ENCODE peak calls at places on chromosomes 3 and 15, in four cellular contexts. Z, F, R and S are unnamed samples. For H3K4me1 and H3K9me3, the result is how much of the 10 kb centered on the place peaks cover.

GRCh38 chr3:185549651-185550111 is 2.7 kb downstream of the LIPH start:
- DNase-seq in Z (no peak), F (no peak), R (no peak), S (no peak)

GRCh38 chr3:98350082-98350481 is 3.6 kb upstream of the OR5K4 start:
- DNase-seq in Z (no peak), R (no peak), F (no peak), S (no peak)

GRCh38 chr15:73897441-73898261 is 24.3 kb downstream of the TBC1D21 start:
- DNase-seq in Z (peak), R (peak), F (peak), S (peak)

GRCh38 chr3:118544458-118544857 is 490.2 kb downstream of the IGSF11 start:
- DNase-seq in Z (peak), F (no peak), R (no peak), S (no peak)

GRCh38 chr15:78944669-78945407 is at the start of gene CTSH:
- DNase-seq in Z (peak), F (peak), R (peak), S (peak)

GRCh38 chr3:113534365-113534764 is 2.0 kb downstream of the SIDT1 start:
- DNase-seq in R (no peak), F (no peak), Z (no peak), S (peak)

GRCh38 chr3:181103605-181104004 is 114.1 kb upstream of the DNAJC19 start:
- DNase-seq in F (no peak), Z (peak), R (peak), S (no peak)

GRCh38 chr3:51955175-51955892 is at the start of gene GPR62:
- DNase-seq in Z (no peak), F (no peak), R (no peak), S (no peak)

GRCh38 chr3:136925425-136926190 is 32.2 kb upstream of the IL20RB start:
- DNase-seq in Z (no peak), F (no peak), R (no peak), S (no peak)

GRCh38 chr3:62167566-62168262 is 205.6 kb downstream of the FEZF2 start:
- DNase-seq in R (no peak), F (no peak), Z (peak), S (no peak)

GRCh38 chr3:148643389-148643840 is 54.3 kb upstream of the AGTR1 start:
- DNase-seq in F (no peak), Z (peak), R (no peak), S (no peak)

GRCh38 chr15:48966595-48967301 is 3.0 kb upstream of the SHC4 start:
- DNase-seq in R (no peak), F (no peak), Z (peak), S (peak)

GRCh38 chr3:49092948-49093852 is 671 bp downstream of the QRICH1 start:
- DNase-seq in Z (peak), F (peak), R (peak), S (peak)

GRCh38 chr3:45381168-45381852 is 7.1 kb upstream of the LARS2 start:
- DNase-seq in Z (no peak), R (no peak), F (no peak), S (no peak)

GRCh38 chr15:48096813-48097212 is 24.0 kb upstream of the SLC24A5 start:
- DNase-seq in F (no peak), Z (peak), R (no peak), S (no peak)

GRCh38 chr15:77032052-77032646 is 37.2 kb downstream of the PSTPIP1 start:
- DNase-seq in Z (no peak), F (peak), R (peak), S (no peak)

GRCh38 chr3:127628788-127629456 is at the start of gene PODXL2:
- DNase-seq in F (peak), Z (peak), R (peak), S (peak)

GRCh38 chr3:47961815-47962606 is 54.2 kb downstream of the MAP4 start:
- DNase-seq in R (peak), F (no peak), Z (peak), S (peak)

GRCh38 chr15:80431635-80432034 is 27.5 kb downstream of the ARNT2 start:
- DNase-seq in R (no peak), F (no peak), Z (no peak), S (no peak)

GRCh38 chr15:85500729-85501128 is 120.3 kb downstream of the AKAP13 start:
- DNase-seq in R (no peak), F (no peak), Z (no peak), S (no peak)

GRCh38 chr3:42575137-42575741 is 6.5 kb downstream of the SEC22C start:
- DNase-seq in Z (no peak), F (no peak), R (no peak), S (no peak)

GRCh38 chr3:106829206-106829605 is 548.0 kb upstream of the CCDC54 start:
- DNase-seq in R (no peak), F (no peak), Z (peak), S (no peak)

GRCh38 chr3:122858373-122858772 is 63.5 kb downstream of the SLC49A4 start:
- DNase-seq in F (no peak), R (peak), Z (peak), S (peak)

GRCh38 chr3:132536442-132537153 is 60.5 kb upstream of the ACKR4 start:
- DNase-seq in Z (no peak), F (no peak), R (no peak), S (no peak)

GRCh38 chr15:71705151-71705550 is 105.2 kb upstream of the NR2E3 start:
- DNase-seq in Z (peak), F (no peak), R (no peak), S (no peak)

GRCh38 chr3:120450261-120450913 is 405 bp downstream of the FSTL1 start:
- DNase-seq in R (no peak), Z (peak), F (peak), S (peak)

GRCh38 chr3:38490288-38490860 is 5.8 kb upstream of the EXOG start:
- DNase-seq in Z (no peak), F (no peak), R (no peak), S (no peak)

GRCh38 chr3:39879581-39879980 is 70.2 kb downstream of the MYRIP start:
- DNase-seq in R (no peak), Z (no peak), F (no peak), S (no peak)

GRCh38 chr3:25493786-25494185 is 65.7 kb downstream of the RARB start:
- DNase-seq in F (no peak), Z (peak), R (no peak), S (no peak)

DNA sequence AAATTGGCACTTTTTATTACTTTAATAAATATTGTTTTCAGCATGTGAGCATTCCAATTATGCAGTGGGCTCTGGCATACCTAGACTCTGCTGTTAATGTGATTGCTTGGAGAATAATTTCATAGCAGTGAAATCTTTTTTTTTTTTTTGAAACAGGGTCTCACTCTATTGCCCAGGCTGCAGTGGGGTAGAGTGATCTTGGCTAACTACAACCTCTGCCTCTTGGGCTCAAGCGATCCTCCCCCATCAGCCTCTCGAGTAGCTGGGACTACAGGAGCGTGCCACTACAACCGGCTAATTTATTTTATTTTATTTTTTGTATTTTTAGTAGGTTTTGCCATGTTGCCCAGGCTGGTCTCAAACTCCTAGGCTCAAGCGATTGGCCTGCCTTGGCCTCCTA is 14.6 kb upstream of the CORO2B start:
- DNase-seq in R (no peak), Z (no peak), F (peak), S (no peak)
- H3K4me1 ChIP-seq in R (under half), Z (under half), F (under half), S (under half)

DNA sequence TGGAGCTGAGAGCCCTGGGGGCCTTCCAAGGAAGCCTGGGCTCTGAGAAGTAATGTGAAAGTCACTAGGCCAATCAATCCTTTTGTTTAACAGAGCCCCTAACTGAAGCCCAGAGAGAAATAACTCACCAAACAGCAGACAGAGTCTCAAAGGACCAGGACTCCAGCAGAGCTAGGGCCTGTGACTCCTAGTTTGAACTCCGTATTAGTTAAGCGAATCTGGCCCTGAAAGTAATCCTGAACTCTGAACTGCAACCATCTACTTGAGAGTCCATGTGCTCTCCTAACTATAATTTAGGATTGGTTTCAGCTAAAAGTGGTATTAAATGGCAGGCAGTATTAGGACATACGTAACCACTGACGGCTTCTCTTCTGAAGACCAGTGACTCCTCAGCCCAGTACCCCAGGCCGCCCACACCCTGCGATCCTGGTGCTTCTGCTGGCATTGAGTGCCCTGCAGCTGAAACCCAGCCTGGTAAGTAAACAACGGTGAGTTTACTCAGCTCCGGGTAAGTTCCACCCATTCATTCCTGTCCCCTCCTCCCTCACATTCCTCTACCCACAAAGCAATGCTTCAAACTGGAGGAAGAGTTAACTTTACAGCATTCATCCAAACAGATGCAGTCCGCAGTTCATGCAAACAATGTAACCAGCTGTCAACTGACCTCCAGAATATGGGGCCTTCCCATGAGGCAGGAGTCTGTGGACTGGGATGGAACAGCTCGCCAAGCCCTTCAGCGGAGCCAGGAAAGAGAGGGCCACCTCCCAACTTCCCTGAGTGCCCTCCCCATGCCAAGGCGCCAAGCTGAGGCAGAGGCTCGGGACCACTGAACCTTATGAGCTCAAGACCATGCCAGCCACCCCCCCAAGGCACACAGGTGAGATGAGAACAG is 7.3 kb downstream of the MYO5C start:
- DNase-seq in F (peak), Z (peak), R (no peak), S (no peak)
- H3K4me3 ChIP-seq in F (no peak), Z (no peak), R (no peak), S (no peak)

GRCh38 chr15:56228854-56229253 is 14.8 kb downstream of the RFX7 start:
- DNase-seq in R (no peak), F (no peak), Z (no peak), S (no peak)

GRCh38 chr15:56227315-56227714 is 16.4 kb downstream of the RFX7 start:
- DNase-seq in F (no peak), Z (no peak), R (no peak), S (no peak)

GRCh38 chr15:56228352-56228751 is 15.3 kb downstream of the RFX7 start:
- DNase-seq in Z (no peak), F (no peak), R (no peak), S (no peak)

GRCh38 chr15:56225520-56225919 is 18.2 kb downstream of the RFX7 start:
- DNase-seq in R (no peak), Z (no peak), F (no peak), S (no peak)

GRCh38 chr15:56227780-56228179 is 15.9 kb downstream of the RFX7 start:
- DNase-seq in Z (no peak), R (no peak), F (no peak), S (no peak)
- H3K9me3 ChIP-seq in Z (under half), R (under half), F (under half), S (half or more)

GRCh38 chr15:70097337-70098169 is at the start of gene TLE3:
- DNase-seq in R (peak), F (peak), Z (peak), S (peak)
- H3K4me1 ChIP-seq in R (under half), F (under half), Z (under half), S (half or more)

GRCh38 chr3:40912461-40912860 is 286.8 kb upstream of the CTNNB1 start:
- DNase-seq in R (no peak), Z (no peak), F (no peak), S (no peak)
- H3K4me3 ChIP-seq in R (no peak), Z (no peak), F (no peak), S (no peak)

GRCh38 chr15:25733856-25734679 is 129.1 kb downstream of the ATP10A start:
- DNase-seq in F (no peak), R (no peak), Z (no peak), S (no peak)

GRCh38 chr15:25736451-25736850 is 126.7 kb downstream of the ATP10A start:
- DNase-seq in R (no peak), F (no peak), Z (no peak), S (no peak)

GRCh38 chr15:25735550-25736384 is 127.4 kb downstream of the ATP10A start:
- DNase-seq in Z (no peak), R (no peak), F (no peak), S (no peak)

GRCh38 chr15:25733036-25733855 is 129.9 kb downstream of the ATP10A start:
- DNase-seq in Z (no peak), F (peak), R (no peak), S (no peak)

DNA sequence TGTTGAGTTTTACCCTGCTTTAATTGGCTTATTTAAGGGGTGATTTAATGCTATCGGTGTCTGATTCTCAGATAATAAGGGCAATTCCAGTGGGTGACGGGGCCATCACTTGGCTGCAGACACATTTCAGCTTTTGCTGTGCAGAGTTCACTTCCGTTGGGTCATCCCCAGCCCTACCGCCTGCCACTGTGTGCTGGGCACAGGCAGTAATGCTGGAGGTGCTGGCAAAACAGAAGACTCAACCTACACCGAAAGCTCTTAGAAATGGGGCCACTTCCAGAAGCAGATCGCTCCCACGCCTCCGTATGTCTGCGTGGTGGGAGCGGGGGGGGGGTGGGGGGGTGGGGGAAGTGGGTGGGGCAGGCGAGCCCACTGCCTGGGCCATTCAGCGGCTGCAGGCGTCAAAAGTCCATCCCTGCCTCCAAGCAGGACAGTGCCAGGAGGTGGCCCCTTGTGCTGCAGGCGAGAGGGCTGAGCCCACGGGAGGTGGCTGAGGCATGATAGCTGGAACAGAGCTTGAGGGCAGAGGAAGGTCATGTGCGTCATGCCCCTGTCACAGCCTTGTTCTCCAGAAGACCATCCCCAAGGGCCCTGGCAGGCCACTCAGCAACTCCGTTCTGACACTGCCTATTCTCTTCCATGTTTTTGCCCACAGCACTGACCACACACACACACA is 128.3 kb downstream of the ATP10A start:
- DNase-seq in Z (no peak), F (peak), R (peak), S (no peak)
- H3K9me3 ChIP-seq in Z (half or more), F (under half), R (under half), S (under half)

DNA sequence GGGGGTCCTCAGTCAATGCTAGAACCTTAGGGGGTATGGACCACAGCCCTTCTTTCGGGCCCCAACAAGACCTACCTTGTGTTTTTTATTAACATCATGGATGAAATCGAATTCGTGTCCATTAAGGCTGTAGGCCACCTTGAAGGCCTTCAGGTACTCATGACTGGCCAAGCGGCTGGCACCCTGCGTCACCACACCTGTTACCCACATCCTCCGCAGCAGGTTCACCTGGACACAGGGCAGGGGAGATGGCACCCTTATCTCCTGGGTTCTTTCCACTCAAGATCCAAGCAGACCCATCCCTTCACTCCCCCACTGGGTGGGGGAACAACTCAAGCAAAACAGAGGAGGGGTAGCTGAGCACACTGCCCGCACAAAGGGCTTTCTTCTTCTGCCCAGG is 6.6 kb downstream of the MFGE8 start:
- DNase-seq in Z (no peak), F (no peak), R (no peak), S (no peak)
- H3K4me1 ChIP-seq in Z (under half), F (under half), R (under half), S (under half)